ENCODE peak calls at places on chromosome 17, in eight cellular contexts. W, P, Q, Y, H, B, A and K are unnamed samples.

GRCh38 chr17:82216301-82217119 is 3.9 kb upstream of the CCDC57 start:
- DNase-seq in H (peak), B (no peak), Q (peak), P (peak), W (peak), Y (no peak), A (peak), K (peak)

GRCh38 chr17:261640-262039 is 80.2 kb upstream of the DOC2B start:
- DNase-seq in P (no peak), H (no peak), Y (no peak), W (no peak), B (no peak), Q (no peak), A (no peak), K (no peak)

GRCh38 chr17:7932949-7933348 is 943 bp downstream of the CNTROB start:
- DNase-seq in H (peak), B (peak), W (peak), P (peak), Y (peak), Q (peak), A (no peak), K (no peak)

GRCh38 chr17:42529054-42529453 is 7.0 kb upstream of the NAGLU start:
- DNase-seq in B (no peak), Y (no peak), A (no peak), W (no peak), P (no peak), Q (no peak), H (no peak), K (no peak)

GRCh38 chr17:55278173-55278748 is 13.5 kb downstream of the HLF start:
- DNase-seq in P (no peak), Q (no peak), B (no peak), A (no peak), H (no peak), Y (no peak), W (no peak), K (no peak)

GRCh38 chr17:55577687-55578086 is 66.4 kb upstream of the SMIM36 start:
- DNase-seq in B (no peak), Q (no peak), A (peak), H (no peak), Y (peak), P (no peak), W (no peak), K (no peak)

GRCh38 chr17:16945141-16945493 is 26.8 kb downstream of the TNFRSF13B start:
- DNase-seq in W (no peak), Y (no peak), Q (no peak), A (no peak), P (no peak), H (no peak), B (no peak), K (no peak)

GRCh38 chr17:68288804-68289203 is 2.1 kb downstream of the SLC16A6 start:
- DNase-seq in H (no peak), Q (no peak), B (peak), W (peak), Y (no peak), P (peak), A (no peak), K (no peak)

GRCh38 chr17:17055286-17056166 is 13.3 kb downstream of the MPRIP start:
- DNase-seq in Y (no peak), B (peak), W (no peak), H (no peak), Q (peak), P (no peak), A (no peak), K (no peak)

GRCh38 chr17:15944720-15945492 is at the start of gene ADORA2B:
- DNase-seq in B (peak), W (peak), A (peak), H (peak), P (no peak), Y (peak), Q (no peak), K (no peak)

GRCh38 chr17:72504783-72505182 is 384.0 kb downstream of the SOX9 start:
- DNase-seq in A (no peak), Y (no peak), Q (no peak), B (no peak), P (no peak), W (no peak), H (no peak), K (no peak)

GRCh38 chr17:62724398-62725146 is 83.5 kb downstream of the MARCHF10 start:
- DNase-seq in W (no peak), H (no peak), A (peak), B (no peak), P (peak), Y (no peak), Q (no peak), K (peak)

GRCh38 chr17:65062168-65062915 is 5.8 kb upstream of the GNA13 start:
- DNase-seq in Q (no peak), A (no peak), P (no peak), B (peak), Y (no peak), W (no peak), H (no peak), K (no peak)

GRCh38 chr17:45690876-45691275 is 93.2 kb upstream of the CRHR1 start:
- DNase-seq in P (no peak), Q (no peak), W (no peak), A (no peak), B (no peak), H (no peak), Y (no peak), K (no peak)

GRCh38 chr17:7854078-7854777 is 638 bp upstream of the TMEM88 start:
- DNase-seq in H (peak), B (no peak), Y (no peak), Q (no peak), W (no peak), A (no peak), P (peak), K (no peak)

GRCh38 chr17:64354824-64355535 is 35.7 kb downstream of the PECAM1 start:
- DNase-seq in H (no peak), Y (no peak), A (no peak), B (no peak), P (no peak), Q (peak), W (no peak), K (no peak)

GRCh38 chr17:78082988-78083387 is 45.6 kb downstream of the TMC6 start:
- DNase-seq in A (no peak), B (no peak), W (no peak), Q (no peak), P (no peak), H (no peak), Y (no peak), K (no peak)

GRCh38 chr17:66508896-66509843 is 206.8 kb downstream of the PRKCA start:
- DNase-seq in W (no peak), P (no peak), A (no peak), Q (no peak), Y (peak), H (peak), B (no peak), K (no peak)

GRCh38 chr17:20781260-20781659 is 201.7 kb downstream of the CDRT15L2 start:
- DNase-seq in H (no peak), A (no peak), Y (no peak), P (no peak), W (no peak), Q (no peak), B (no peak), K (no peak)

GRCh38 chr17:77772461-77772897 is 186.0 kb upstream of the TNRC6C start:
- DNase-seq in B (peak), Y (peak), H (peak), Q (peak), P (peak), W (peak), A (peak), K (peak)

GRCh38 chr17:77153487-77153886 is 12.7 kb downstream of the SEC14L1 start:
- DNase-seq in B (no peak), W (no peak), A (no peak), Y (no peak), H (no peak), Q (no peak), P (no peak), K (no peak)

GRCh38 chr17:21613071-21613429 is 79.3 kb upstream of the KCNJ18 start:
- DNase-seq in W (no peak), B (no peak), H (no peak), P (no peak), Y (no peak), Q (no peak), A (no peak), K (no peak)

GRCh38 chr17:4898927-4899326 is 409 bp upstream of the C17orf107 start:
- DNase-seq in Q (no peak), P (no peak), B (no peak), Y (no peak), A (no peak), H (no peak), W (no peak), K (no peak)
- H3K4me3 ChIP-seq in Q (peak), P (peak), B (peak), Y (peak), A (peak), H (no peak), W (peak), K (peak)

GRCh38 chr17:27461192-27461859 is 5.1 kb downstream of the KSR1 start:
- DNase-seq in W (no peak), A (no peak), P (no peak), B (no peak), Q (no peak), H (no peak), Y (no peak), K (no peak)

GRCh38 chr17:27459433-27459832 is 3.2 kb downstream of the KSR1 start:
- DNase-seq in A (no peak), P (no peak), H (no peak), Y (no peak), Q (no peak), W (no peak), B (no peak), K (no peak)

GRCh38 chr17:27462149-27462548 is 5.9 kb downstream of the KSR1 start:
- DNase-seq in Q (no peak), B (no peak), P (no peak), Y (no peak), A (no peak), W (no peak), H (no peak), K (no peak)

GRCh38 chr17:27458524-27458908 is 2.3 kb downstream of the KSR1 start:
- DNase-seq in Y (no peak), W (no peak), P (no peak), A (no peak), B (peak), Q (no peak), H (no peak), K (no peak)

DNA sequence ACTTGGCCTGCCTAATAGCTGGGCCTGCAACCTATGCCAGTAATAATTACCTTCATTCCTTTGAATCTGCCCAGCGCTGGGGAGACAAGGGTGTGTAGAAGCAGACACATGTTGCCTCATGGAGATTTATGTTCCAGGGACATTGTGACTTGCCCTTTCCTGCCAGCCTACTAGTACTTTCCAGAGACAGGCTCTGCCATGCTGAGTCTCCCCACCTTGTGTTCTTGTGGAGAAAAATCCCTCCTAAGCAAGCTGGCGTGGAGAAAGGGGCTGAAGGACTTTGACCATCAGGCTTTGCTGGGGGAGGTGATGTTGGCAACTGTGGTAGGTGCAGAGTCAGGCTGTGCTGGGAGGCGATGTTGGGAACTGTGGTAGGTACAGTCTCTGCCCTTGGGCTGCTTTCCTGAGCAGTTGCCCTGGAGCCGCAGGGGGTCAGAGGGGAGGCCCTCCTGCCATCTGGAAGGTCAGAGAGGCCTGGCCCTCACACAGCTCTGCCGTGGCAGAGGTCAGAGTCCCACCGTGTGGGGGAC is 4.0 kb downstream of the KSR1 start:
- DNase-seq in Y (no peak), B (no peak), P (no peak), H (no peak), A (no peak), W (no peak), Q (no peak), K (no peak)
- H3K27ac ChIP-seq in Y (no peak), B (no peak), P (no peak), H (peak), A (no peak), W (no peak), Q (no peak), K (no peak)

DNA sequence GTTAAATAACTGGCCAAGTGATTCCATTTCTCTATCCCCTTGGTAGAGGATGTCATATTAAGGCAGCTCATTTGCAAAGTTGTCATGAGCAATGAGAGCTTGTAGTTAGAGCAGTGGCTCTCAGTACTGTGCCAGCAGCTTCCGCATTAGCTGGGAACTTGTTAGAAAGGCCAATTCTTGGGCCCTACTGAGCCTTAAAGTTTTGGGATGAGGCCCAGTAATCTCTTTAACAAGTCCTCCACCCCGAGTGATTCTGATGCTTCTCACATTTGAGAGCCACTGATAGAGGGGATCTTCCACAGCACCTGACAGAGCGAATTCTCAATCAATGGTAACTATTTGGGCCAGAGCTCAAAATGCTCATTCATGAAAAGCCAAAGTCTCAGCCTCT is 20.2 kb upstream of the CCL1 start:
- DNase-seq in H (no peak), Y (no peak), Q (no peak), P (no peak), W (no peak), A (no peak), B (no peak), K (no peak)
- H3K4me3 ChIP-seq in H (no peak), Y (no peak), Q (no peak), P (no peak), W (no peak), A (no peak), B (no peak), K (no peak)

GRCh38 chr17:6558932-6559752 is 2.8 kb upstream of the PITPNM3 start:
- DNase-seq in Q (peak), W (no peak), Y (no peak), A (no peak), B (peak), H (no peak), P (no peak), K (no peak)
- H3K27ac ChIP-seq in Q (no peak), W (no peak), Y (no peak), A (no peak), B (no peak), H (no peak), P (no peak), K (no peak)

DNA sequence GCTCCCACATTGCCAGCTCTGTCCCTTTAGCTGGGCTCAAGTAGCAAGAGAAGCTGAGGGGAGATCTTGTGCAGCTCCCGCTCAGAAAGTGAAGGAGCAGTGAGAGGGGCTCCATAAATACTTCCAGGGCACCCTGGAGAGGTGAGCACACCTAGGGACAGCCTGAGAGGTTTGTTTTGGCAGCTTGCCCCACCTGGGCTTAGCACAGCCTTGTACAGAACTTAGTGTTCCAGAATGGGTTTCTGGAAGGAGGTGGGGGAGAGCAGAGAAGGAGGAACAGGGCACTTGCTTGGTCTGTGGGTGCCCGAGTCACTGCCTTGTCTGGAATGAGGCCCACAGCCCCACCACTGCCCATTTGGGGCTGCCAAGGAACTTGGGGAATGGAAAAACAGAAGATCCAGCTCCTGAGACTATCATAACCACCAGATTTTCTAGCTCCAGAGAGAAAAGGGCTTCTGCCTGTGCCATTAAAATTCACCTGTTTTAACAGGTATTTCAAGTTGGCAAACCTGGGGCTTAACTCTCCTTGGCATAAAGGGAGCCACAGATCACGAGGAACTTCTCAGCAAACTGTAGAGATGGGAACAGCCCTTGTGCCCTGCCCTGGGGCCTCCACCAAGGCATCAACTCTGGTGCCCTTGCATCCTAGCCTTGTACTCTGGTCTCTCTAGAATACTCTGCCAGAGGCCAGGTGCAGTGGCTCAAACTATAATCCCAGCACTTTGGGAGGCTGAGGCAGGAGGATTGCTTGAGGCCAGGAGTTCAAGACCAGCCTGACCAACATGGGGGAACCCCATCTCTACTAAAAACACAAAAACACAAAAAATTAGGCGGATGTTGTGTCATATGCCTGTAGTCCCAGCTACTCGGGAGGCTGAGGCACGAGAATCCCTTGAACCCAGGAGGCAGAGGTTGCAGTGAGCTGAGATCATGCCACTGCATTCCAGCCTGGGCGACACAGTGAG is 1.9 kb downstream of the PRR15L start:
- DNase-seq in Q (no peak), P (no peak), A (no peak), B (no peak), Y (no peak), W (no peak), H (peak), K (no peak)
- H3K4me3 ChIP-seq in Q (no peak), P (no peak), A (no peak), B (no peak), Y (no peak), W (no peak), H (peak), K (no peak)

GRCh38 chr17:49595328-49595727 is 19.7 kb downstream of the NXPH3 start:
- DNase-seq in P (no peak), H (no peak), W (no peak), Y (no peak), A (no peak), B (no peak), Q (no peak), K (no peak)
- H3K27ac ChIP-seq in P (no peak), H (no peak), W (no peak), Y (no peak), A (no peak), B (no peak), Q (no peak), K (no peak)

GRCh38 chr17:43644081-43644480 is 17.6 kb downstream of the MEOX1 start:
- DNase-seq in H (no peak), W (no peak), A (no peak), P (no peak), B (no peak), Y (no peak), Q (no peak), K (no peak)

GRCh38 chr17:43648916-43649315 is 12.8 kb downstream of the MEOX1 start:
- DNase-seq in Q (no peak), A (no peak), B (no peak), Y (no peak), W (no peak), H (no peak), P (no peak), K (no peak)

GRCh38 chr17:43641416-43641815 is 20.3 kb downstream of the MEOX1 start:
- DNase-seq in A (no peak), Q (no peak), H (no peak), P (no peak), B (no peak), W (no peak), Y (no peak), K (no peak)

GRCh38 chr17:43645765-43646481 is 15.8 kb downstream of the MEOX1 start:
- DNase-seq in W (no peak), Y (no peak), Q (peak), A (peak), B (peak), P (peak), H (peak), K (no peak)

GRCh38 chr17:43645450-43645764 is 16.3 kb downstream of the MEOX1 start:
- DNase-seq in Q (no peak), A (no peak), B (peak), H (no peak), W (no peak), Y (no peak), P (no peak), K (no peak)
- H3K4me3 ChIP-seq in Q (peak), A (no peak), B (peak), H (no peak), W (no peak), Y (no peak), P (no peak), K (no peak)

GRCh38 chr17:2635675-2636074 is 42.2 kb downstream of the PAFAH1B1 start:
- DNase-seq in A (no peak), H (no peak), P (no peak), Y (no peak), B (no peak), W (no peak), Q (no peak), K (no peak)
- H3K27ac ChIP-seq in A (no peak), H (no peak), P (no peak), Y (no peak), B (peak), W (no peak), Q (no peak), K (no peak)

DNA sequence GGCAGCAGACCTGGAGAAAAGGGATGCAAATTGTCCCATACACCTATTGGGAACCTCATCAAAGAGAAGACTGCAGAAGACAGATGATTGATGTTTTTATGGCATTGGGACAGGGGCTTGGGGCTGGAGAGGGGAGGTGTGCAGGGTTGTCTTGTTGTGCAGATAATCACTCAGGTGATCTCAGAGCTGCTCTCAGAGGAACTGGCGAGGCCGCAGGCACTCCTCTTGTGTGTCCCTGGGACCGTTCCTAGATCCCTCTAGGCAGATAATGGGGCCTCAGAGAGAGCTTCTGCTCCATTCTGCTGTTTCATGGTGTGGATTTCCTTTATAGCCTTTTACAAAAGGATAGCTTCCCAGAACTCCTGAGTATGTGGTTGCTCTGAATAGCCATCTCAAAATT is 1.6 kb downstream of the RNF213 start:
- DNase-seq in P (peak), B (no peak), W (no peak), Y (no peak), H (no peak), A (no peak), Q (no peak), K (no peak)
- H3K4me3 ChIP-seq in P (peak), B (peak), W (no peak), Y (no peak), H (no peak), A (peak), Q (no peak), K (peak)

GRCh38 chr17:36597866-36598777 is 3.3 kb upstream of the MRM1 start:
- DNase-seq in H (no peak), Q (no peak), W (no peak), B (no peak), A (no peak), P (no peak), Y (no peak), K (no peak)

GRCh38 chr17:36599546-36600250 is 1.7 kb upstream of the MRM1 start:
- DNase-seq in B (no peak), Y (no peak), P (no peak), W (no peak), H (no peak), A (no peak), Q (no peak), K (no peak)

GRCh38 chr17:36597229-36597628 is 4.2 kb upstream of the MRM1 start:
- DNase-seq in B (no peak), Q (no peak), A (no peak), W (no peak), H (no peak), P (no peak), Y (no peak), K (no peak)

GRCh38 chr17:36600477-36600876 is 906 bp upstream of the MRM1 start:
- DNase-seq in H (no peak), Y (no peak), A (no peak), W (no peak), B (no peak), P (no peak), Q (no peak), K (no peak)

GRCh38 chr17:36598951-36599401 is 2.4 kb upstream of the MRM1 start:
- DNase-seq in H (no peak), Q (no peak), B (no peak), A (no peak), Y (no peak), W (no peak), P (no peak), K (no peak)
- H3K27ac ChIP-seq in H (no peak), Q (no peak), B (no peak), A (no peak), Y (no peak), W (no peak), P (no peak), K (no peak)